ENCODE peak calls at places on chromosome 13, in six cellular contexts. One of them, this sample, is unnamed.

GRCh38 chr13:33490461-33491327 is 205.1 kb upstream of the STARD13 start:
- DNase-seq in kidney tubule cell: peak
- DNase-seq in HTR-8/SVneo: no peak
- DNase-seq in mucosa of descending colon: no peak
- DNase-seq in BJ: no peak
- DNase-seq in osteocyte: no peak
- DNase-seq in this sample: no peak

GRCh38 chr13:50130686-50131051 is 115.4 kb downstream of the KCNRG start:
- DNase-seq in kidney tubule cell: peak
- DNase-seq in HTR-8/SVneo: no peak
- DNase-seq in mucosa of descending colon: peak
- DNase-seq in BJ: no peak
- DNase-seq in osteocyte: no peak
- DNase-seq in this sample: peak

GRCh38 chr13:112140366-112140765 is 73.4 kb downstream of the SOX1 start:
- DNase-seq in kidney tubule cell: peak
- DNase-seq in HTR-8/SVneo: no peak
- DNase-seq in mucosa of descending colon: no peak
- DNase-seq in BJ: no peak
- DNase-seq in osteocyte: no peak
- DNase-seq in this sample: no peak

GRCh38 chr13:112366907-112367646 is 9.1 kb upstream of the SPACA7 start:
- DNase-seq in kidney tubule cell: no peak
- DNase-seq in HTR-8/SVneo: no peak
- DNase-seq in mucosa of descending colon: no peak
- DNase-seq in BJ: no peak
- DNase-seq in osteocyte: peak
- DNase-seq in this sample: no peak

GRCh38 chr13:105513448-105513847 is 1022.0 kb downstream of the EFNB2 start:
- DNase-seq in kidney tubule cell: no peak
- DNase-seq in HTR-8/SVneo: no peak
- DNase-seq in mucosa of descending colon: no peak
- DNase-seq in BJ: no peak
- DNase-seq in osteocyte: no peak
- DNase-seq in this sample: no peak

GRCh38 chr13:43246382-43246781 is 223.0 kb downstream of the DNAJC15 start:
- DNase-seq in kidney tubule cell: no peak
- DNase-seq in HTR-8/SVneo: no peak
- DNase-seq in mucosa of descending colon: no peak
- DNase-seq in BJ: no peak
- DNase-seq in osteocyte: no peak
- DNase-seq in this sample: no peak

GRCh38 chr13:94217370-94217769 is 262.1 kb downstream of the DCT start:
- DNase-seq in kidney tubule cell: peak
- DNase-seq in HTR-8/SVneo: no peak
- DNase-seq in mucosa of descending colon: no peak
- DNase-seq in BJ: no peak
- DNase-seq in osteocyte: no peak
- DNase-seq in this sample: no peak

GRCh38 chr13:112693831-112694497 is 4.1 kb downstream of the ATP11A start:
- DNase-seq in kidney tubule cell: peak
- DNase-seq in HTR-8/SVneo: no peak
- DNase-seq in mucosa of descending colon: no peak
- DNase-seq in BJ: peak
- DNase-seq in osteocyte: no peak
- DNase-seq in this sample: peak

GRCh38 chr13:75308222-75308621 is 173.7 kb downstream of the TBC1D4 start:
- DNase-seq in kidney tubule cell: no peak
- DNase-seq in HTR-8/SVneo: no peak
- DNase-seq in mucosa of descending colon: no peak
- DNase-seq in BJ: no peak
- DNase-seq in osteocyte: no peak
- DNase-seq in this sample: no peak

GRCh38 chr13:42011601-42012401 is 36.6 kb upstream of the DGKH start:
- DNase-seq in kidney tubule cell: no peak
- DNase-seq in HTR-8/SVneo: no peak
- DNase-seq in mucosa of descending colon: peak
- DNase-seq in BJ: no peak
- DNase-seq in osteocyte: no peak
- DNase-seq in this sample: no peak

GRCh38 chr13:66339214-66339613 is 890.9 kb downstream of the PCDH9 start:
- DNase-seq in kidney tubule cell: no peak
- DNase-seq in HTR-8/SVneo: no peak
- DNase-seq in mucosa of descending colon: no peak
- DNase-seq in BJ: no peak
- DNase-seq in osteocyte: no peak
- DNase-seq in this sample: no peak

GRCh38 chr13:110746443-110746842 is 32.9 kb downstream of the ING1 start:
- DNase-seq in kidney tubule cell: no peak
- DNase-seq in HTR-8/SVneo: no peak
- DNase-seq in mucosa of descending colon: no peak
- DNase-seq in BJ: no peak
- DNase-seq in osteocyte: no peak
- DNase-seq in this sample: no peak

GRCh38 chr13:26019881-26020535 is 31.8 kb downstream of the SHISA2 start:
- DNase-seq in kidney tubule cell: peak
- DNase-seq in HTR-8/SVneo: peak
- DNase-seq in mucosa of descending colon: no peak
- DNase-seq in BJ: peak
- DNase-seq in osteocyte: no peak
- DNase-seq in this sample: no peak

GRCh38 chr13:73450583-73450982 is 391.8 kb downstream of the KLF5 start:
- DNase-seq in kidney tubule cell: peak
- DNase-seq in HTR-8/SVneo: no peak
- DNase-seq in mucosa of descending colon: no peak
- DNase-seq in BJ: no peak
- DNase-seq in osteocyte: no peak
- DNase-seq in this sample: no peak

GRCh38 chr13:99385940-99386339 is 78.7 kb upstream of the GPR183 start:
- DNase-seq in kidney tubule cell: no peak
- DNase-seq in HTR-8/SVneo: no peak
- DNase-seq in mucosa of descending colon: no peak
- DNase-seq in BJ: no peak
- DNase-seq in osteocyte: peak
- DNase-seq in this sample: no peak

GRCh38 chr13:62760724-62761123 is 1345.1 kb upstream of the PCDH20 start:
- DNase-seq in kidney tubule cell: no peak
- DNase-seq in HTR-8/SVneo: no peak
- DNase-seq in mucosa of descending colon: no peak
- DNase-seq in BJ: no peak
- DNase-seq in osteocyte: no peak
- DNase-seq in this sample: no peak

GRCh38 chr13:20521388-20521787 is 4.3 kb downstream of the CRYL1 start:
- DNase-seq in kidney tubule cell: peak
- DNase-seq in HTR-8/SVneo: no peak
- DNase-seq in mucosa of descending colon: no peak
- DNase-seq in BJ: no peak
- DNase-seq in osteocyte: no peak
- DNase-seq in this sample: no peak

GRCh38 chr13:102948006-102948405 is 102.2 kb downstream of the ERCC5 start:
- DNase-seq in kidney tubule cell: no peak
- DNase-seq in HTR-8/SVneo: no peak
- DNase-seq in mucosa of descending colon: no peak
- DNase-seq in BJ: no peak
- DNase-seq in osteocyte: no peak
- DNase-seq in this sample: no peak

GRCh38 chr13:48843630-48844380 is 131.9 kb upstream of the FNDC3A start:
- DNase-seq in kidney tubule cell: no peak
- DNase-seq in HTR-8/SVneo: no peak
- DNase-seq in mucosa of descending colon: no peak
- DNase-seq in BJ: no peak
- DNase-seq in osteocyte: no peak
- DNase-seq in this sample: no peak

GRCh38 chr13:98239156-98240076 is 62.3 kb upstream of the RNF113B start:
- DNase-seq in kidney tubule cell: peak
- DNase-seq in HTR-8/SVneo: no peak
- DNase-seq in mucosa of descending colon: no peak
- DNase-seq in BJ: no peak
- DNase-seq in osteocyte: peak
- DNase-seq in this sample: no peak

GRCh38 chr13:110445722-110446569 is 115.6 kb downstream of the RAB20 start:
- DNase-seq in kidney tubule cell: peak
- DNase-seq in HTR-8/SVneo: no peak
- DNase-seq in mucosa of descending colon: no peak
- DNase-seq in BJ: no peak
- DNase-seq in osteocyte: no peak
- DNase-seq in this sample: no peak

GRCh38 chr13:21625366-21625765 is 21.4 kb upstream of the MICU2 start:
- DNase-seq in kidney tubule cell: peak
- DNase-seq in HTR-8/SVneo: peak
- DNase-seq in mucosa of descending colon: no peak
- DNase-seq in BJ: no peak
- DNase-seq in osteocyte: no peak
- DNase-seq in this sample: no peak

GRCh38 chr13:99366075-99366987 is 59.1 kb upstream of the GPR183 start:
- DNase-seq in kidney tubule cell: no peak
- DNase-seq in HTR-8/SVneo: no peak
- DNase-seq in mucosa of descending colon: no peak
- DNase-seq in BJ: no peak
- DNase-seq in osteocyte: no peak
- DNase-seq in this sample: no peak

GRCh38 chr13:108044929-108045328 is 170.4 kb downstream of the LIG4 start:
- DNase-seq in kidney tubule cell: no peak
- DNase-seq in HTR-8/SVneo: no peak
- DNase-seq in mucosa of descending colon: no peak
- DNase-seq in BJ: no peak
- DNase-seq in osteocyte: no peak
- DNase-seq in this sample: no peak

GRCh38 chr13:46341112-46341711 is 45.8 kb downstream of the RUBCNL start:
- DNase-seq in kidney tubule cell: peak
- DNase-seq in HTR-8/SVneo: no peak
- DNase-seq in mucosa of descending colon: no peak
- DNase-seq in BJ: no peak
- DNase-seq in osteocyte: peak
- DNase-seq in this sample: no peak

GRCh38 chr13:32045537-32045936 is 14.0 kb downstream of the FRY start:
- DNase-seq in kidney tubule cell: no peak
- DNase-seq in HTR-8/SVneo: no peak
- DNase-seq in mucosa of descending colon: no peak
- DNase-seq in BJ: no peak
- DNase-seq in osteocyte: no peak
- DNase-seq in this sample: no peak

This sample was measured in lower lobe of right lung.